ENCODE peak calls at places on chromosomes 4 and X, in four cellular contexts. C, S, E and Q are unnamed samples.

GRCh38 chr4:114558446-114559020 is 40.1 kb upstream of the UGT8 start:
- DNase-seq in C (no peak), S (no peak), E (no peak), Q (no peak)

GRCh38 chr4:167622481-167623240 is 388.4 kb upstream of the SPOCK3 start:
- DNase-seq in C (peak), S (peak), E (no peak), Q (peak)

GRCh38 chr4:122831515-122832196 is 5.0 kb downstream of the FGF2 start:
- DNase-seq in C (no peak), S (no peak), E (no peak), Q (no peak)

GRCh38 chr4:185421366-185422124 is 4.2 kb downstream of the UFSP2 start:
- DNase-seq in C (no peak), S (no peak), E (no peak), Q (no peak)

GRCh38 chrX:106608016-106608415 is 3.8 kb upstream of the RADX start:
- DNase-seq in C (no peak), S (no peak), E (no peak), Q (no peak)

GRCh38 chr4:92184566-92184965 is 119.2 kb upstream of the GRID2 start:
- DNase-seq in C (no peak), S (no peak), E (no peak), Q (no peak)

GRCh38 chrX:85963736-85964135 is 83.6 kb downstream of the CHM start:
- DNase-seq in C (no peak), S (peak), E (no peak), Q (peak)

GRCh38 chr4:8322794-8323704 is 53.5 kb downstream of the HTRA3 start:
- DNase-seq in C (no peak), S (no peak), E (no peak), Q (no peak)

GRCh38 chr4:115234405-115235093 is 121.1 kb upstream of the NDST4 start:
- DNase-seq in C (no peak), S (peak), E (peak), Q (peak)

GRCh38 chr4:8107146-8107657 is 51.4 kb downstream of the ABLIM2 start:
- DNase-seq in C (no peak), S (no peak), E (no peak), Q (no peak)

GRCh38 chrX:22748093-22748999 is 251.4 kb upstream of the DDX53 start:
- DNase-seq in C (peak), S (peak), E (no peak), Q (peak)

GRCh38 chr4:27861802-27862201 is 1001.2 kb downstream of the STIM2 start:
- DNase-seq in C (no peak), S (no peak), E (no peak), Q (no peak)

GRCh38 chrX:76987381-76987780 is 459.8 kb upstream of the FGF16 start:
- DNase-seq in C (no peak), S (no peak), E (no peak), Q (no peak)

GRCh38 chr4:7389101-7389701 is 45.5 kb downstream of the PSAPL1 start:
- DNase-seq in C (no peak), S (no peak), E (no peak), Q (no peak)

GRCh38 chr4:182093947-182094346 is 149.3 kb upstream of the TENM3 start:
- DNase-seq in C (no peak), S (no peak), E (no peak), Q (no peak)

GRCh38 chr4:143241892-143242291 is 57.2 kb downstream of the USP38 start:
- DNase-seq in C (no peak), S (peak), E (no peak), Q (no peak)

GRCh38 chr4:184450045-184450444 is 24.3 kb downstream of the IRF2 start:
- DNase-seq in C (no peak), S (no peak), E (no peak), Q (no peak)

GRCh38 chrX:100208076-100208475 is 202.0 kb downstream of the PCDH19 start:
- DNase-seq in C (no peak), S (no peak), E (no peak), Q (no peak)

GRCh38 chr4:61511716-61512488 is 311.8 kb downstream of the ADGRL3 start:
- DNase-seq in C (no peak), S (no peak), E (no peak), Q (no peak)

GRCh38 chr4:148151797-148152196 is 290.4 kb downstream of the NR3C2 start:
- DNase-seq in C (no peak), S (no peak), E (no peak), Q (no peak)

GRCh38 chr4:121876976-121877773 is 6.9 kb upstream of the BBS7 start:
- DNase-seq in C (no peak), S (no peak), E (no peak), Q (no peak)

GRCh38 chr4:113263274-113263673 is 213.8 kb downstream of the ANK2 start:
- DNase-seq in C (no peak), S (no peak), E (no peak), Q (no peak)

GRCh38 chr4:163654621-163655020 is 160.1 kb downstream of the TMA16 start:
- DNase-seq in C (no peak), S (no peak), E (no peak), Q (no peak)

GRCh38 chrX:109890910-109891502 is 111.9 kb upstream of the TMEM164 start:
- DNase-seq in C (peak), S (peak), E (no peak), Q (peak)

GRCh38 chr4:6663596-6664393 is 23.3 kb downstream of the MRFAP1 start:
- DNase-seq in C (no peak), S (no peak), E (no peak), Q (no peak)

GRCh38 chrX:115459883-115460564 is 101.0 kb upstream of the PLS3 start:
- DNase-seq in C (no peak), S (no peak), E (no peak), Q (no peak)

GRCh38 chr4:55184600-55185523 is 59.5 kb upstream of the KDR start:
- DNase-seq in C (peak), S (peak), E (no peak), Q (no peak)

GRCh38 chrX:45850197-45850774 is 649.6 kb upstream of the DIPK2B start:
- DNase-seq in C (no peak), S (no peak), E (no peak), Q (peak)

GRCh38 chrX:2696698-2697215 is 5.7 kb downstream of the CD99 start:
- DNase-seq in C (no peak), S (no peak), E (peak), Q (peak)

GRCh38 chrX:151697537-151697936 is 2.3 kb downstream of the PRRG3 start:
- DNase-seq in C (no peak), S (no peak), E (no peak), Q (no peak)

DNA sequence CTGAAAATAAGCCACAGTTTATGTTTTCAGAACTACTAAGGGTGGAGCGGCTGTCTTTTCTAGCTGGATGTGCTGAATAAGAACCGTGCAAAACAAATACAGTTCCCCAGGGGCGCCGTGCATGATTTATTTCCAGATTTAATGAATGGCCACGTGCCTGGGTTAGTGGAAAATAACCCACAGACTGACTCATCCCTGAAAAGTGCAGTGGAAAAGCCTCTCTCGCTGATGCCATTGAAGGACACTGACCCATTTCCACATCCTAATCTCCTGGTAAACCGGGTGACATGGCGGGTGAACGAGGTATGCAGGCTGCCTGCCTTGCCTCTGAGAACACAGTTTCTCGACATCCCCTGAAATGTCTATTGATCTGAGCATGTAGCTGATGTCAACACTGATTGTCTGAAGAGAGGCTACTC is 77.1 kb upstream of the SCOC start:
- DNase-seq in C (no peak), S (peak), E (no peak), Q (peak)
- TF ChIP-seq HDAC2 in C (no peak), S (no peak), E (no peak), Q (no peak)

DNA sequence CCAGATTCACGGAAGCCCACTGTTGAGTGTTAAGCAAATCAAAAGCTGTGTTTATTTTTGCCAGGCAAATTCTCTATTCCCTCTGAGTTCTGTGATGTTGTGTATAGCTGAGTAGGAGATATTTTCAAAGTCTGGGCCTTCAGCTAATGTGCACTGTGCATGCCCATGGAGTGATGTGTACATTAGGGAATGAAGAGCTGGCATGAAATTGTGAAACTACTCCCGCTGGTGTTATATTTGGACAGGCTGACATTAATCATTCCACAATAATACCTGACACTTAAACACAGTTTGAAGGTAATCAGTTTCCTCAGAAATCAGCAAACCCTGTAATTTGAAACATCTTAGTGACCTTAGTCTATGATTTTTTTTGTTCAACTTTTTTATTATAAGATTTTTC is 88.1 kb upstream of the MBNL3 start:
- DNase-seq in C (no peak), S (no peak), E (no peak), Q (no peak)
- TF ChIP-seq ESRRA in C (no peak), S (no peak), E (no peak), Q (no peak)

GRCh38 chr4:88649716-88650115 is 47.9 kb downstream of the NAP1L5 start:
- DNase-seq in C (no peak), S (no peak), E (no peak), Q (no peak)

GRCh38 chr4:88646528-88647280 is 50.9 kb downstream of the NAP1L5 start:
- DNase-seq in C (no peak), S (no peak), E (no peak), Q (no peak)

GRCh38 chr4:88645994-88646393 is 51.6 kb downstream of the NAP1L5 start:
- DNase-seq in C (no peak), S (no peak), E (no peak), Q (no peak)

GRCh38 chr4:88643932-88644331 is 51.7 kb downstream of the HERC3 start:
- DNase-seq in C (no peak), S (no peak), E (no peak), Q (no peak)
- TF ChIP-seq HDAC2 in C (no peak), S (no peak), E (no peak), Q (no peak)

DNA sequence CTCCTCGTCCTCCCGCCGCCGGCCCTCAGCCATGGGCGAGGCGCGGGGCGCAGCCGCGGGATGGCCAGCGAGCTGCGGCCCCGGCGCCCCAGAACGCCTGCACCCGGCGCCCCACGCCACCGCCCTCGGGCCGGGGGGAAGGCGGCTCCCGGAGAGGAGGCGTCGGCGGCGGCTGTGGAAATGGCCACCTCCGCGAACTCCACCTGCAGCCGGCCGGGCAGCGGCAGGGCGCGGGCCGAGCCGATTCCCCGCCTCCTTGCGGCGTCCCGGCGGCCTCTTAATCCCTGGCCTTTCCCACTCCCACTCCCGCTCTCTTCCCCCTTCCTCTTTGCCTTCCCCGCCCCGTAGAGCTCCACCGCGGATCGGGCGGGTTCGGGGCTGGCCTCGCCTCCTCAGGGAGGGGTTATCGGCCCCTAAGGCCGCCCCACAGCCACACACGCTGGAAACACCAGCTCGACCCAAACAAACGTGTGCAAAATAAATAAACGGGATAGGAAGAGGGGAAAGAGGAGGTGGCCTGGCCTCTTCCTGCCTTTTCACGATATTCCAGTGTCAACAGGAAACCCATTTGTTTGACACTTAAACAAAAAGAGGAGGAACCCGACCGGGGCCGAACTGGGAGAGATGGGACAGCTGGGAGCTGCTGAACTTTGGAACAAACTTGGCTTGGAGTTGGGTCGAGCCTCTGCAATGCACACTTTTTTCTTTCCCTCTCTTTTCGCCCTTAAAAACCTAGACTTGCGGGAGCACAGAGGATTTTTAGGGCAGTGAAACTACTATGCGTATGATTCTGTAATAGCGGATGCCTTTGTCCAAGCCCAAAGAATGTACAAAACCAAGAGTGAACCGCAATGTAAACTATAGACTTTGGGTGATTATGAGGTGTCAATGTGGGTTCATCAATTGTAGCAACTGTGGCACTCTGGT is at the start of gene SH3D19:
- DNase-seq in C (no peak), S (peak), E (no peak), Q (peak)
- TF ChIP-seq ESRRA in C (no peak), S (peak), E (no peak), Q (no peak)

DNA sequence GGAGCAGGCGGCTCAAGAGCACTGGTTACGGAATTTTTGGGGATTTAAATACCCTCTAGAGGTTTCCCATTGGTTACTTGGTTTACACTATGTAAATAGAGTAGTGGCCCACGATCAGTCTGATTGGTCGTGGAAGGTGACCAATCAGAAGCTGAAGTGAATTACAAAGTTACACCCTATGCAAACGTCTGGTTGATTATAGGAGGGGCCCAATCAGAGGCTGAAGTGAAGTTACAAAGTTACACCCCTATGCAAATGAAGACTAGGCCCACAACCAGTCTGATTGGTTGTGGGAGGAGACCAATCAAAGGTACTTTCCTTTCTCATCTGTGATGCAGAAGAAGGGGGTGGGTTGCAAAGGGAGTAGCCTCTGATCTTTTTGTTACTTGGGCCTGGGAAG is 45.1 kb upstream of the HSD17B10 start:
- DNase-seq in C (peak), S (no peak), E (no peak), Q (no peak)
- TF ChIP-seq HDAC2 in C (no peak), S (no peak), E (no peak), Q (no peak)

GRCh38 chrX:134174273-134174660 is 62.7 kb upstream of the CCDC160 start:
- DNase-seq in C (no peak), S (no peak), E (no peak), Q (no peak)

GRCh38 chrX:134172588-134173259 is 64.3 kb upstream of the CCDC160 start:
- DNase-seq in C (no peak), S (no peak), E (no peak), Q (peak)

GRCh38 chrX:134173541-134174272 is 63.3 kb upstream of the CCDC160 start:
- DNase-seq in C (no peak), S (no peak), E (no peak), Q (no peak)

GRCh38 chrX:134177527-134177926 is 59.5 kb upstream of the CCDC160 start:
- DNase-seq in C (no peak), S (no peak), E (no peak), Q (no peak)

DNA sequence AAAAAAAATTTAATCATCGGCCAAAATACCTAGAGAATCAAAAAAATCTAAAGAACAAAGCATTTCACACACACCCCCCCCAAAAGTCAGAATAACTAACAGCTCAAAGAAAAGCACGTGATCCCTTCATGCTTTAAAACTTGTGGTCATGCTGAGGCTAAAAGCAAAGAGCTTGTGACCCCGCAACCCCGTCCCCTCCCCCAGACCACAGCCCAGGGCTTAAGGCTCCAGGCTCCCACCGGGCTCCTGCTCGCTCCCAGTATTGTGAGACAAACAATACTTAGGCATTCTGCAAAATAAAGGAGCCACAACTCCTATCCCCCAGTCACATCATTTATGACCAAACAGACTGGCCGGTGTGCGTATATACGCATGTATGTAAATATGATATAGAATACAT is 62.1 kb upstream of the CCDC160 start:
- DNase-seq in C (no peak), S (no peak), E (no peak), Q (no peak)
- TF ChIP-seq ESRRA in C (no peak), S (no peak), E (no peak), Q (no peak)

GRCh38 chr4:139282375-139283075 is 2.5 kb upstream of the MGARP start:
- DNase-seq in C (no peak), S (no peak), E (no peak), Q (no peak)

GRCh38 chr4:139281212-139281611 is 1.2 kb upstream of the MGARP start:
- DNase-seq in C (no peak), S (no peak), E (no peak), Q (peak)

DNA sequence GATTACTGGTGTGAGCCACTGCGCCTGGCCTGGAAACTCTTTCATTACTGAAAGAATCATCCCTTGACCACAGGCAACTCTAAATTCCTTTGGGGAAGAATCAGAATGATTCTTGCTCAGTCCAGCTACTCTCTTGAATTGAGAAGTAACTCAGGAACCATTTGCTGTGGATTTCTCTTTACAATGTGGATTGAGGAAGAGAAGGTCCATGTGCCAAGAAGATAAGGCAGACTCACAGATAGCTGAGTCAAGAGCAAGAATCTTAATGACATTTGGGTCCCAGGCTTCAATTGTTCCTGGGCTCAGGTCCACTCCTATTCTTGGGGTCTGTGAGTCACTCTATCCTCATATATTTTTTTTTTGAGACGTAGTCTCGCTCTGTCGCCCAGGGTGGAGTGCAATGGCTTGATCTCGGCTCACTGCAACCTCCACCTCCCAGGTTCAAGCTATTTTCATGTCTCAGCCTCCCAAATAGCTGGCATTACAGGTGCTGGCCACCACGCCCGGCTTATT is 6.2 kb upstream of the MGARP start:
- DNase-seq in C (no peak), S (no peak), E (no peak), Q (no peak)
- TF ChIP-seq HDAC2 in C (no peak), S (no peak), E (no peak), Q (no peak)

DNA sequence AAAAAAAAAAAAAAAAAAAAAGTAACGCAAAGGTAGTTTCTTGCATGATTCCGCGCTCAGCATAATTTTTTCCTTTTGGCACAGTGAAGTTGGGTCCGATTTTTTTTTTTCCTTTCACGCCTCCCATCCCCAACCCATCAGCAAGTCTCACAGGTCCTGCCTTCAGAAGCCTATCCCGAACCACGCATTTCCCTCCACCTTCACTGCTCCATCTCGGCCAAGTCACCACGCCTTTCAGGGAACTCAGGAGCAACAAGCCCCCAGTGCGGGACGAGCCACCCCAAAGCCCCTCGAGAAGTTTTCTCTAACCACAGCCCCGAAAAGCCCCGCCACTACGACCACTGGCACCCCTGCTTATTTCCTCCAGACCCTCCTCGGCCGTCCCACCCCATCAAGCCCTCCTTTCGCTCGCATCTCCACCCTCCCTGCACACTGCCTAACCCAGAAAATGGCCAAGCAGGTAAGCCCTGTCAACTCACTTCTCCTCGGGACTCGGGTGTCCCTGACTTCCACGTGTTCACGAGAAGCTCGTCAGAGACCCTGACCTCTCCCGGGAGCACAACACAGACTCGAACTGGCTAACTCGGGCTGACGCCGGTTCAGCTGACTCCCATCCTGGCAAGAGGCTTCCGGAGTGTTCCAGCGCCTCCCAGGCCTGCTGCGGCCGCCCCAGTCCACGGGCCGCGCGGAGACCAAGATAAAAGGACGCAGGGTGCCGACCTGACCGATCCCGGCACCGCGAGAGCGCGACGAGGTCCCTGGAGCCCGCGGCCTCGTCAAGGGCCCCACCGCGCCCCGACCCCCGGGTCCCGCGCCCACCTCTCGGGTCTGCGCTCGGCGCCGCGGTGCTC is 839 bp downstream of the SLBP start:
- DNase-seq in C (no peak), S (no peak), E (no peak), Q (peak)
- TF ChIP-seq ESRRA in C (no peak), S (no peak), E (no peak), Q (no peak)